ENCODE peak calls at places on chromosomes 2 and 18, in six cellular contexts. K is HepG2; U is uterus; P is CD8-positive, alpha-beta memory T cell; D is endothelial cell of umbilical vein; L is endodermal cell. H is an unnamed sample.

GRCh38 chr18:55473078-55473477 is 114.9 kb downstream of the TCF4 start:
- DNase-seq in L (no peak), K (no peak), U (no peak), D (no peak), P (no peak), H (no peak)

GRCh38 chr2:195498176-195498575 is 158.8 kb upstream of the SLC39A10 start:
- DNase-seq in P (peak; percentile 54), D (peak; percentile 38), K (peak; percentile 50), L (peak; percentile 83), U (no peak), H (no peak)

GRCh38 chr2:202908186-202908585 is 3.3 kb downstream of the WDR12 start:
- DNase-seq in L (no peak), K (no peak), P (no peak), U (no peak), D (no peak), H (no peak)

GRCh38 chr18:55592572-55592971 is 4.6 kb upstream of the TCF4 start:
- DNase-seq in U (no peak), P (no peak), K (no peak), D (peak; percentile 80), L (no peak), H (no peak)

GRCh38 chr18:6487027-6487426 is 72.3 kb upstream of the L3MBTL4 start:
- DNase-seq in K (no peak), P (no peak), L (no peak), U (no peak), D (no peak), H (no peak)

GRCh38 chr2:220503446-220503845 is 876.0 kb downstream of the SLC4A3 start:
- DNase-seq in D (no peak), U (no peak), P (no peak), L (no peak), K (no peak), H (no peak)

GRCh38 chr2:16908671-16909070 is 243.0 kb upstream of the CYRIA start:
- DNase-seq in U (no peak), L (no peak), P (no peak), K (no peak), D (no peak), H (no peak)

GRCh38 chr2:148000095-148000494 is 20.4 kb downstream of the ORC4 start:
- DNase-seq in D (no peak), U (no peak), L (no peak), P (no peak), K (no peak), H (no peak)

GRCh38 chr2:44560352-44560751 is 198.6 kb downstream of the CAMKMT start:
- DNase-seq in U (no peak), L (no peak), P (no peak), D (peak; percentile 19), K (no peak), H (no peak)

GRCh38 chr18:8706981-8707940 is 1.9 kb downstream of the MTCL1 start:
- DNase-seq in P (no peak), K (no peak), L (peak; percentile 89), U (peak; percentile 33), D (peak; percentile 70), H (peak; percentile 82)

GRCh38 chr2:53381271-53381670 is 386.3 kb upstream of the CHAC2 start:
- DNase-seq in D (no peak), K (no peak), U (no peak), L (no peak), P (no peak), H (no peak)

GRCh38 chr2:189175869-189176431 is 3.6 kb downstream of the COL5A2 start:
- DNase-seq in U (no peak), K (no peak), L (no peak), D (no peak), P (no peak), H (no peak)

GRCh38 chr2:180657054-180657453 is 323.4 kb upstream of the UBE2E3 start:
- DNase-seq in K (no peak), U (no peak), P (no peak), L (no peak), D (no peak), H (no peak)

GRCh38 chr2:198928026-198928425 is 529.7 kb downstream of the SATB2 start:
- DNase-seq in D (no peak), L (no peak), K (no peak), P (no peak), U (no peak), H (no peak)

GRCh38 chr2:172084484-172084733 is 898 bp upstream of the DLX1 start:
- DNase-seq in K (no peak), D (no peak), P (no peak), L (no peak), U (no peak), H (no peak)

GRCh38 chr2:86249176-86249842 is 50.1 kb downstream of the MRPL35 start:
- DNase-seq in P (no peak), K (no peak), D (no peak), L (peak; percentile 45), U (peak; percentile 66), H (no peak)

GRCh38 chr2:30385327-30385726 is 61.7 kb upstream of the LCLAT1 start:
- DNase-seq in K (no peak), D (peak; percentile 33), U (no peak), P (no peak), L (peak; percentile 89), H (peak; percentile 45)

GRCh38 chr2:36701918-36702317 is 5.4 kb downstream of the VIT start:
- DNase-seq in D (no peak), L (no peak), K (no peak), U (no peak), P (no peak), H (no peak)

GRCh38 chr2:165293439-165294420 is 54.5 kb downstream of the SCN2A start:
- DNase-seq in P (peak; percentile 7), L (peak; percentile 68), D (peak; percentile 73), K (peak; percentile 81), U (peak; percentile 18), H (peak; percentile 88)

DNA sequence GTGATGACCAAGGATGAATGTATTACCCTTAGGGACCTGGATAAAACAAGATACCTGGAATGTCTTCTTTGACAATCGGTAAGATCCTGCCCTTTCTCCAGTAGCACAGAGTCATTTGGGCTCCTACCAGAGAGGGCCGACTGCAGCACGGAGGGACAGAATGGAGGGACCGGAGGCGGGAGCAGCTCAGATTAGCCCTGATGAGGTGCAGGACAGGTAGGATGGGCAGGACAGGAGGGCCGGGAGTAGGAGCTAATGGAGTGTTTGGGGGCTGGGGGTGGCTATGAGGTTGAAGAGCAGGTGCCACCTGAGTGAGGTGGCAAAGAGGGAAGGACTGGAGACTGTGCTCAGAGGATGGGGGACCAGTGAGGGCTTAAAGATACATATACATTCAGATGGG is 9.9 kb upstream of the PRELID3A start:
- DNase-seq in P (no peak), K (no peak), U (no peak), D (no peak), L (no peak), H (no peak)
- H3K4me3 ChIP-seq in P (no peak overlapping the region), K (no peak overlapping the region), U (no peak overlapping the region), D (no peak overlapping the region), L (no peak overlapping the region), H (no peak overlapping the region)

GRCh38 chr18:78849046-78849445 is 130.6 kb upstream of the SALL3 start:
- DNase-seq in D (no peak), U (no peak), K (no peak), P (no peak), L (no peak), H (no peak)
- H3K27me3 ChIP-seq in D (no peaks in the 10 kb centered on the region), U (no peaks in the 10 kb centered on the region), K (no peaks in the 10 kb centered on the region), P (no peaks in the 10 kb centered on the region), L (no peaks in the 10 kb centered on the region), H (no peaks in the 10 kb centered on the region)

DNA sequence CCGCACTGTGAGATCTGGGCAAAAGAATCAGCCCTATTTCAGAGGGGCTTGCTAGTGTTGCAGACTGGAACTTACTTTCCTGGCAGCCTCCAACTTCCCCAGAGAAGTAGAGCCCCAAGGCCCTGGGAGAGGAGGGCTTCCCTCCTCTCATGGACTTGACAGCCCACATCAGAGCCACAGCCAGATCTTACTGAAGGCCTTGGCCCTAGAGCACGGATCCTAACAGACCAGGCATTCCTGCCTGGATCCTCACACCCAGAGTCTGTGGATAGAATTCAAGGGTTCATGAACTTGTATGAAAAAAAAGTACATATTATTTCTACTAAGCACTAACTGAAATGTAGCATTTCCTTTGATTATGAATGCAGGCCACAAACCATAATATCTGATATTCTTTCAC is 8.3 kb downstream of the WIPF1 start:
- DNase-seq in D (no peak), K (no peak), U (no peak), P (no peak), L (no peak), H (no peak)
- H3K4me1 ChIP-seq in D (peaks cover 16% of the 10 kb centered on the region), K (no peaks in the 10 kb centered on the region), U (peaks cover 9% of the 10 kb centered on the region), P (peaks cover 82% of the 10 kb centered on the region), L (peaks cover 7% of the 10 kb centered on the region), H (no peaks in the 10 kb centered on the region)

DNA sequence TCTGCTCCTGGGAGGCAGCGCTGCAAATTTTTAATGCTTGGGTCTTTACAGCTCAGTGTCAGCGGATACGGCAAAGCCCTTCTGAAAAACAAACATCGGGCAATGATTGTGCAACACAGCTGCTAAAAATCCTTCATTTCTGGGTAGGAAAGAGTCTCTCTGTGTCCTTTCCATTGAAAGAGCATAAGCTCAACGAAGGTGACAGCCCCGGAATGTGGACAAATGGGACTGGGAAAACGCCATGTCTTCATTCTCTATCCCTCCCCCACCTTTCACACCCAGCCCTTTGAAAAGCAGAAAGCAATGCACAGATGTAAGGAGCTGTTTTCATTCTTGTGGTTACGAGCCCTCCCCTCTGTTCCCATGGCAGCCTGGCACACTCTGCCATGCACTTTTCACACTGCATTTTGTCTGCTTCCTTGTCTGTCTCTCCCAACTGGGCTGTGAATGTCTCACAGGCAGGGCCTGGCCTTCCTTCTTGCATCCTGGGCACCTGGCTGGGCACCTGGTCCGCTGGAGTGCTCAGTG is 16.1 kb downstream of the TMEM177 start:
- DNase-seq in P (no peak), D (peak; percentile 10), L (peak; percentile 70), U (no peak), K (peak; percentile 66), H (no peak)
- H3K4me3 ChIP-seq in P (peak overlapping the region; percentile 62), D (no peak overlapping the region), L (no peak overlapping the region), U (no peak overlapping the region), K (peak overlapping the region; percentile 29), H (no peak overlapping the region)